ENCODE peak calls at places on chromosome 12, in five cellular contexts. Z is cardiac muscle cell, G is ascending aorta, O is tibial artery, J is fibroblast of lung. W is an unnamed sample. For H3K36me3 and H3K4me1, the result is how much of the 10 kb centered on the place peaks cover.

GRCh38 chr12:132472386-132472785 is 17.6 kb upstream of the FBRSL1 start:
- DNase-seq in Z (no peak), G (no peak), O (no peak), J (no peak), W (no peak)

GRCh38 chr12:3487027-3487426 is 4.0 kb upstream of the PRMT8 start:
- DNase-seq in Z (no peak), G (no peak), O (no peak), J (no peak), W (no peak)

GRCh38 chr12:114713466-114714215 is 29.7 kb upstream of the TBX3 start:
- DNase-seq in Z (no peak), G (no peak), O (no peak), J (no peak), W (no peak)

GRCh38 chr12:80100566-80100965 is 1.2 kb downstream of the OTOGL start:
- DNase-seq in Z (no peak), G (no peak), O (no peak), J (peak), W (no peak)

GRCh38 chr12:57175428-57176138 is 28.2 kb upstream of the LRP1-AS start:
- DNase-seq in Z (peak), G (peak), O (peak), J (peak), W (peak)

GRCh38 chr12:34361721-34362316 is 339.5 kb downstream of the ALG10 start:
- DNase-seq in Z (no peak), G (no peak), O (no peak), J (no peak), W (no peak)

GRCh38 chr12:26121841-26122680 is 2.8 kb downstream of the BHLHE41 start:
- DNase-seq in Z (peak), G (no peak), O (peak), J (peak), W (peak)

GRCh38 chr12:12267801-12268200 is 957 bp upstream of the LRP6 start:
- DNase-seq in Z (no peak), G (no peak), O (no peak), J (no peak), W (peak)

GRCh38 chr12:110266980-110267620 is 13.9 kb upstream of the ATP2A2 start:
- DNase-seq in Z (peak), G (no peak), O (no peak), J (peak), W (no peak)

GRCh38 chr12:26918321-26919215 is 19.2 kb downstream of the INTS13 start:
- DNase-seq in Z (no peak), G (no peak), O (no peak), J (peak), W (peak)

GRCh38 chr12:50517456-50518048 is 12.8 kb downstream of the DIP2B start:
- DNase-seq in Z (no peak), G (no peak), O (no peak), J (peak), W (no peak)

GRCh38 chr12:124663206-124663605 is 95.8 kb upstream of the NCOR2 start:
- DNase-seq in Z (no peak), G (no peak), O (no peak), J (no peak), W (no peak)

GRCh38 chr12:106868982-106869381 is 86.7 kb upstream of the TMEM263 start:
- DNase-seq in Z (no peak), G (no peak), O (no peak), J (no peak), W (no peak)

GRCh38 chr12:50955288-50955687 is 2.9 kb downstream of the HIGD1C start:
- DNase-seq in Z (no peak), G (no peak), O (no peak), J (no peak), W (no peak)

GRCh38 chr12:109627633-109628032 is 54.0 kb downstream of the MVK start:
- DNase-seq in Z (no peak), G (no peak), O (no peak), J (no peak), W (no peak)

GRCh38 chr12:18275974-18276373 is 14.7 kb downstream of the PIK3C2G start:
- DNase-seq in Z (peak), G (no peak), O (no peak), J (peak), W (no peak)

GRCh38 chr12:116492703-116493324 is 66.4 kb upstream of the MAP1LC3B2 start:
- DNase-seq in Z (no peak), G (no peak), O (no peak), J (peak), W (peak)

GRCh38 chr12:107847430-107847829 is 72.9 kb downstream of the ASCL4 start:
- DNase-seq in Z (no peak), G (no peak), O (no peak), J (peak), W (no peak)

GRCh38 chr12:46524778-46525177 is 152.2 kb upstream of the SLC38A2 start:
- DNase-seq in Z (peak), G (peak), O (peak), J (peak), W (no peak)

GRCh38 chr12:21526053-21526452 is at the start of gene SPX:
- DNase-seq in Z (no peak), G (no peak), O (no peak), J (no peak), W (peak)

GRCh38 chr12:70364695-70365397 is 1.2 kb upstream of the KCNMB4 start:
- DNase-seq in Z (peak), G (no peak), O (no peak), J (no peak), W (peak)

GRCh38 chr12:108720757-108721514 is 10.4 kb downstream of the CORO1C start:
- DNase-seq in Z (no peak), G (no peak), O (no peak), J (peak), W (no peak)

GRCh38 chr12:57389033-57389432 is 41.8 kb downstream of the R3HDM2 start:
- DNase-seq in Z (no peak), G (no peak), O (no peak), J (peak), W (no peak)

GRCh38 chr12:128817115-128818015 is 6.4 kb downstream of the SLC15A4 start:
- DNase-seq in Z (no peak), G (peak), O (peak), J (peak), W (no peak)

GRCh38 chr12:127485528-127485927 is 781.4 kb upstream of the TMEM132C start:
- DNase-seq in Z (no peak), G (no peak), O (no peak), J (peak), W (no peak)

GRCh38 chr12:23141335-23141734 is 516.4 kb downstream of the ETNK1 start:
- DNase-seq in Z (no peak), G (no peak), O (no peak), J (no peak), W (no peak)

GRCh38 chr12:94768398-94769039 is 118.2 kb upstream of the TMCC3 start:
- DNase-seq in Z (no peak), G (no peak), O (no peak), J (peak), W (no peak)

GRCh38 chr12:51621155-51621922 is 30.3 kb downstream of the SCN8A start:
- DNase-seq in Z (no peak), G (no peak), O (no peak), J (peak), W (no peak)

GRCh38 chr12:68559984-68560822 is 50.5 kb upstream of the RAP1B start:
- DNase-seq in Z (no peak), G (no peak), O (peak), J (peak), W (no peak)

GRCh38 chr12:114232187-114232586 is 173.8 kb downstream of the TBX5 start:
- DNase-seq in Z (no peak), G (no peak), O (no peak), J (no peak), W (no peak)

GRCh38 chr12:12559699-12560296 is 2.9 kb downstream of the DUSP16 start:
- DNase-seq in Z (no peak), G (no peak), O (no peak), J (no peak), W (no peak)

GRCh38 chr12:93944196-93944595 is 204.2 kb upstream of the PLXNC1 start:
- DNase-seq in Z (no peak), G (no peak), O (no peak), J (peak), W (no peak)

GRCh38 chr12:102438047-102438822 is 42.1 kb downstream of the IGF1 start:
- DNase-seq in Z (no peak), G (no peak), O (no peak), J (peak), W (no peak)

GRCh38 chr12:102439391-102440108 is 40.8 kb downstream of the IGF1 start:
- DNase-seq in Z (no peak), G (no peak), O (no peak), J (peak), W (no peak)

GRCh38 chr12:102440109-102440405 is 40.3 kb downstream of the IGF1 start:
- DNase-seq in Z (no peak), G (no peak), O (no peak), J (no peak), W (no peak)

GRCh38 chr12:102437511-102437910 is 42.9 kb downstream of the IGF1 start:
- DNase-seq in Z (no peak), G (no peak), O (no peak), J (no peak), W (no peak)

GRCh38 chr12:102438823-102439205 is 41.5 kb downstream of the IGF1 start:
- DNase-seq in Z (no peak), G (no peak), O (no peak), J (peak), W (no peak)
- H3K36me3 ChIP-seq in Z (under half), G (under half), O (under half), J (under half), W (under half)

GRCh38 chr12:101527682-101528081 is 52.5 kb downstream of the SPIC start:
- DNase-seq in Z (peak), G (no peak), O (no peak), J (no peak), W (no peak)
- H3K4me1 ChIP-seq in Z (under half), G (under half), O (under half), J (under half), W (under half)

GRCh38 chr12:52896190-52897100 is 8.4 kb downstream of the KRT8 start:
- DNase-seq in Z (no peak), G (no peak), O (no peak), J (no peak), W (peak)
- H3K4me3 ChIP-seq in Z (no peak), G (no peak), O (no peak), J (no peak), W (no peak)

GRCh38 chr12:6936642-6937480 is 6.8 kb upstream of the RNU7-1 start:
- DNase-seq in Z (peak), G (no peak), O (no peak), J (no peak), W (no peak)

GRCh38 chr12:6936378-6936638 is 7.3 kb upstream of the RNU7-1 start:
- DNase-seq in Z (no peak), G (no peak), O (no peak), J (no peak), W (no peak)

GRCh38 chr12:6939187-6939540 is 4.5 kb upstream of the RNU7-1 start:
- DNase-seq in Z (no peak), G (no peak), O (no peak), J (no peak), W (no peak)

GRCh38 chr12:6937481-6938352 is 5.9 kb upstream of the RNU7-1 start:
- DNase-seq in Z (peak), G (peak), O (peak), J (peak), W (peak)

DNA sequence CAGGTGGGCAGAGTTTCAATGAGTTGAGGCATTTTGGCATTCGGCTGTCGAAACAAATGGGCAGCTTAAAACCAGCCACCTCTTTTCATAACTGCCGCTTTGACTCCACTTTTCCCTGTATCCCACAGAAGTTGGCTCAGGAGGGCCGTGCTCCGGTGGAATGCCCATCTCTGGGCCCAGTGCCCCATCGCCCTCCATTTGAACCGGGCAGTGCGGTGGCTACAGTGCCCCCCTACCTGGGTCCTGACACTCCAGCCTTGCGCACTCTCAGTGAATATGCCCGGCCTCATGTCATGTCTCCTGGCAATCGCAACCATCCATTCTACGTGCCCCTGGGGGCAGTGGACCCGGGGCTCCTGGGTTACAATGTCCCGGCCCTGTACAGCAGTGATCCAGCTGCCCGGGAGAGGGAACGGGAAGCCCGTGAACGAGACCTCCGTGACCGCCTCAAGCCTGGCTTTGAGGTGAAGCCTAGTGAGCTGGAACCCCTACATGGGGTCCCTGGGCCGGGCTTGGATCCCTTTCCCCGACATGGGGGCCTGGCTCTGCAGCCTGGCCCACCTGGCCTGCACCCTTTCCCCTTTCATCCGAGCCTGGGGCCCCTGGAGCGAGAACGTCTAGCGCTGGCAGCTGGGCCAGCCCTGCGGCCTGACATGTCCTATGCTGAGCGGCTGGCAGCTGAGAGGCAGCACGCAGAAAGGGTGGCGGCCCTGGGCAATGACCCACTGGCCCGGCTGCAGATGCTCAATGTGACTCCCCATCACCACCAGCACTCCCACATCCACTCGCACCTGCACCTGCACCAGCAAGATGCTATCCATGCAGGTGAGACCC is 5.0 kb upstream of the RNU7-1 start:
- DNase-seq in Z (no peak), G (no peak), O (no peak), J (no peak), W (no peak)
- H3K36me3 ChIP-seq in Z (under half), G (under half), O (under half), J (under half), W (under half)

GRCh38 chr12:121788176-121788818 is 5.2 kb downstream of the RHOF start:
- DNase-seq in Z (no peak), G (no peak), O (no peak), J (no peak), W (no peak)
- H3K4me1 ChIP-seq in Z (under half), G (under half), O (under half), J (under half), W (under half)

DNA sequence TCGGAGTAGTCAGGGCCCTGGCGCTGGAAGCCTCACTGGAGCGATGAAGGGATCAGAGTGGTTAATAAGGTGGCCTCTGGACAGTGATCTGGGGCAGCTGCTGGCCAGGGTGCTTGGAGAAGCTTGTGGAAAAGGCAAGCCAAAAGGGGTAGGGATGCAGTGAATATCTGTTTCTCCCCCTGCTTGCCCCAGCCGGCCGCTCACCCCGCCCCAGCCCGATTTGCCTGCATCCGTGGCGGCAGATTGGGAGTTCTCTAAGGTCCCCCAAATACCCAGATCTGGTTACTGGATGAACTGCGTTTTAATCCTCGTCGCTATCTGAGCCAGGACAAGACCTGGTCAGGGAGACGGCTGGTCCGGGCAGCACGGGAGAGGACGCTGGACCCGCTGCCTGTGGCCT is 7.2 kb upstream of the HOXC6 start:
- DNase-seq in Z (no peak), G (no peak), O (no peak), J (no peak), W (no peak)
- H3K4me3 ChIP-seq in Z (no peak), G (no peak), O (peak), J (no peak), W (no peak)

DNA sequence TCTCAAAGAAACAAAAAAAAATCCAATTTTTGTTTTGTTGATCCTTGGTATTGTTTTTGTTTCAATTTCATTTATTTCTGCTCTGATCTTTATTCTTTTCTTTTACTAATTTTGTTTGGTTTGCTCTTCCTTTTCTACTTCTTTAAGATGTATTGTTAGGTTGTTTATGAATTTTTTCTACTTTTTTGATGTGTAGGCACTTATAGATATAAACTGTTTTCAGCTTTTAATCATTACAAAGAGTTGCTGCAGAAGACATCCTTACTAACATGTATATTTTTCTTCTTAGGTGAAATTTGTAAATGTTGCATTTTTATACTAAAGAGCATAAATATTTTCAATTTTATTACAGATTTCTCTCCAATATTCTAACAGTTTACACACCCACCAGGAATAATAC is 69.8 kb downstream of the KNTC1 start:
- DNase-seq in Z (no peak), G (no peak), O (no peak), J (no peak), W (no peak)
- H3K36me3 ChIP-seq in Z (under half), G (under half), O (under half), J (under half), W (under half)

GRCh38 chr12:96033549-96034389 is 1.6 kb downstream of the LTA4H start:
- DNase-seq in Z (no peak), G (no peak), O (no peak), J (no peak), W (no peak)

GRCh38 chr12:96036765-96037455 is 1.5 kb upstream of the LTA4H start:
- DNase-seq in Z (no peak), G (no peak), O (no peak), J (peak), W (no peak)

GRCh38 chr12:96040305-96041133 is 5.1 kb upstream of the LTA4H start:
- DNase-seq in Z (no peak), G (no peak), O (no peak), J (peak), W (no peak)

GRCh38 chr12:96034631-96035282 is 630 bp downstream of the LTA4H start:
- DNase-seq in Z (peak), G (no peak), O (peak), J (peak), W (peak)

DNA sequence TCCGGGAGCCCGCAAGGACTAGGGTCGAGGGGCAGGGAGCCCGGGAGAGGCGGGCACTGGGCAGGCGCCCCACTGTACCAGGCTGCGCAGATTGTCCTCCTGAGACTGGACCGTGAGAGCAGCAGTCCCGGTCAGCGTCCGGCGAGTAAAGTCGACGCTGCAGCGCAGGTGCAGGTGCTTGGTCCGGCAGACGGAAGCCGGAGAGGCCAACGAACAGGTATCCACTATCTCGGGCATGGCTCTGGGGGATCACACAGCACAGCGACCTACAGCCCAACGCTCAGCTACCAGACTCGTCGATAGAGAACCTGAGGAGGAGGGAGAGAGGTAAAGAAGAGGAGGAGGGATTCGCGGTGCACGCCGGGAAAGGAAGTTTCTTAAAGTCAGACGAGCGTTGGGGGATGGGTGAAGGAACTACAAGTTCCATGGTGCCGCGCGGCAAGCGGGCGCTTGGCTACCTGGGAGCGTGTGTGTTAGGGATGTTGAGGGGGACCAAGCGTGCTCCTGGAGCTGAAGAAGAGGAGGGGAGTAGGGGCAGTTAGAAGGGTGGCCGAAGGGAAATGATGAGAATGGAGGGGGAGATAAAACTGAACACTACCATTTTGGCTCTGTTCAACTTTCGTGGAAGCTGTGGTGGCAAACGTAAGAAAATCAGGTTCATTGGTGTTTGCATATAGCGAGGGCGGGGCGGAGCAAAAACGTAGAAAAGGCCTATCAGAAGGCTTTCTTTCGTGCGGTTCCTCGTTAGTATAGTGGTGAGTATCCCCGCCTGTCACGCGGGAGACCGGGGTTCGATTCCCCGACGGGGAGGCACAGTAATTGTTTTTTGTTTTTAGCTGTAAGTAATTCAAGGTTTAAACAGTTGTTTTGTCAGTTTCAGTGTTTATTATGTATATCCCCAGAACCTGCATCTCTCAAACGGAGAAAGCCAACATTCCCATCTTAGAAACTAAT is at the start of gene LTA4H:
- DNase-seq in Z (peak), G (peak), O (peak), J (peak), W (peak)
- H3K4me1 ChIP-seq in Z (under half), G (under half), O (under half), J (under half), W (under half)

W was measured in Caco-2.